ENCODE peak calls at places on chromosome 11, in six cellular contexts. One of them, this sample, is unnamed.

GRCh38 chr11:33437529-33437928 is 180.3 kb downstream of the HIPK3 start:
- DNase-seq in epithelial cell of esophagus: no peak
- DNase-seq in T-cell: no peak
- DNase-seq in NCI-H2081: no peak
- DNase-seq in stimulated activated CD4-positive, alpha-beta T cell treated with anti-CD3 and anti-CD28 coated beads, Interleukin-2, amount 100 ng/mL, for 24 hours: no peak
- DNase-seq in HS-27A: no peak
- DNase-seq in this sample: no peak

GRCh38 chr11:102683277-102683676 is 22.3 kb downstream of the MMP27 start:
- DNase-seq in epithelial cell of esophagus: peak; percentile 29
- DNase-seq in T-cell: no peak
- DNase-seq in NCI-H2081: no peak
- DNase-seq in stimulated activated CD4-positive, alpha-beta T cell treated with anti-CD3 and anti-CD28 coated beads, Interleukin-2, amount 100 ng/mL, for 24 hours: no peak
- DNase-seq in HS-27A: no peak
- DNase-seq in this sample: no peak

GRCh38 chr11:43997022-43997665 is 50.6 kb upstream of the ACCSL start:
- DNase-seq in epithelial cell of esophagus: no peak
- DNase-seq in T-cell: no peak
- DNase-seq in NCI-H2081: no peak
- DNase-seq in stimulated activated CD4-positive, alpha-beta T cell treated with anti-CD3 and anti-CD28 coated beads, Interleukin-2, amount 100 ng/mL, for 24 hours: no peak
- DNase-seq in HS-27A: no peak
- DNase-seq in this sample: no peak

GRCh38 chr11:92382311-92382710 is 157.7 kb downstream of the FAT3 start:
- DNase-seq in epithelial cell of esophagus: no peak
- DNase-seq in T-cell: no peak
- DNase-seq in NCI-H2081: no peak
- DNase-seq in stimulated activated CD4-positive, alpha-beta T cell treated with anti-CD3 and anti-CD28 coated beads, Interleukin-2, amount 100 ng/mL, for 24 hours: no peak
- DNase-seq in HS-27A: no peak
- DNase-seq in this sample: no peak

GRCh38 chr11:17460406-17460805 is 16.2 kb downstream of the ABCC8 start:
- DNase-seq in epithelial cell of esophagus: no peak
- DNase-seq in T-cell: no peak
- DNase-seq in NCI-H2081: no peak
- DNase-seq in stimulated activated CD4-positive, alpha-beta T cell treated with anti-CD3 and anti-CD28 coated beads, Interleukin-2, amount 100 ng/mL, for 24 hours: no peak
- DNase-seq in HS-27A: no peak
- DNase-seq in this sample: no peak

GRCh38 chr11:72426758-72427157 is 7.6 kb downstream of the CLPB start:
- DNase-seq in epithelial cell of esophagus: no peak
- DNase-seq in T-cell: no peak
- DNase-seq in NCI-H2081: no peak
- DNase-seq in stimulated activated CD4-positive, alpha-beta T cell treated with anti-CD3 and anti-CD28 coated beads, Interleukin-2, amount 100 ng/mL, for 24 hours: no peak
- DNase-seq in HS-27A: no peak
- DNase-seq in this sample: no peak

GRCh38 chr11:69878927-69879733 is 59.9 kb upstream of the FGF3 start:
- DNase-seq in epithelial cell of esophagus: no peak
- DNase-seq in T-cell: no peak
- DNase-seq in NCI-H2081: no peak
- DNase-seq in stimulated activated CD4-positive, alpha-beta T cell treated with anti-CD3 and anti-CD28 coated beads, Interleukin-2, amount 100 ng/mL, for 24 hours: no peak
- DNase-seq in HS-27A: no peak
- DNase-seq in this sample: no peak

GRCh38 chr11:60792521-60792920 is 7.4 kb downstream of the MS4A10 start:
- DNase-seq in epithelial cell of esophagus: no peak
- DNase-seq in T-cell: no peak
- DNase-seq in NCI-H2081: no peak
- DNase-seq in stimulated activated CD4-positive, alpha-beta T cell treated with anti-CD3 and anti-CD28 coated beads, Interleukin-2, amount 100 ng/mL, for 24 hours: no peak
- DNase-seq in HS-27A: no peak
- DNase-seq in this sample: no peak

GRCh38 chr11:73236879-73237278 is 18.8 kb downstream of the P2RY2 start:
- DNase-seq in epithelial cell of esophagus: peak; percentile 66
- DNase-seq in T-cell: no peak
- DNase-seq in NCI-H2081: no peak
- DNase-seq in stimulated activated CD4-positive, alpha-beta T cell treated with anti-CD3 and anti-CD28 coated beads, Interleukin-2, amount 100 ng/mL, for 24 hours: no peak
- DNase-seq in HS-27A: no peak
- DNase-seq in this sample: no peak

GRCh38 chr11:114135737-114136151 is 76.2 kb downstream of the ZBTB16 start:
- DNase-seq in epithelial cell of esophagus: no peak
- DNase-seq in T-cell: no peak
- DNase-seq in NCI-H2081: no peak
- DNase-seq in stimulated activated CD4-positive, alpha-beta T cell treated with anti-CD3 and anti-CD28 coated beads, Interleukin-2, amount 100 ng/mL, for 24 hours: no peak
- DNase-seq in HS-27A: no peak
- DNase-seq in this sample: no peak

GRCh38 chr11:11760838-11761237 is 80.9 kb upstream of the USP47 start:
- DNase-seq in epithelial cell of esophagus: no peak
- DNase-seq in T-cell: no peak
- DNase-seq in NCI-H2081: no peak
- DNase-seq in stimulated activated CD4-positive, alpha-beta T cell treated with anti-CD3 and anti-CD28 coated beads, Interleukin-2, amount 100 ng/mL, for 24 hours: no peak
- DNase-seq in HS-27A: no peak
- DNase-seq in this sample: no peak

GRCh38 chr11:116853461-116854073 is 16.1 kb upstream of the APOA1 start:
- DNase-seq in epithelial cell of esophagus: peak; percentile 87
- DNase-seq in T-cell: peak; percentile 57
- DNase-seq in NCI-H2081: peak; percentile 34
- DNase-seq in stimulated activated CD4-positive, alpha-beta T cell treated with anti-CD3 and anti-CD28 coated beads, Interleukin-2, amount 100 ng/mL, for 24 hours: peak; percentile 63
- DNase-seq in HS-27A: no peak
- DNase-seq in this sample: peak; percentile 54

GRCh38 chr11:19237813-19238212 is 2.9 kb downstream of the E2F8 start:
- DNase-seq in epithelial cell of esophagus: no peak
- DNase-seq in T-cell: no peak
- DNase-seq in NCI-H2081: no peak
- DNase-seq in stimulated activated CD4-positive, alpha-beta T cell treated with anti-CD3 and anti-CD28 coated beads, Interleukin-2, amount 100 ng/mL, for 24 hours: no peak
- DNase-seq in HS-27A: no peak
- DNase-seq in this sample: no peak

GRCh38 chr11:17019231-17019630 is 5.0 kb upstream of the PLEKHA7 start:
- DNase-seq in epithelial cell of esophagus: no peak
- DNase-seq in T-cell: no peak
- DNase-seq in NCI-H2081: peak; percentile 67
- DNase-seq in stimulated activated CD4-positive, alpha-beta T cell treated with anti-CD3 and anti-CD28 coated beads, Interleukin-2, amount 100 ng/mL, for 24 hours: no peak
- DNase-seq in HS-27A: no peak
- DNase-seq in this sample: no peak

GRCh38 chr11:112697371-112697770 is 263.8 kb upstream of the NCAM1 start:
- DNase-seq in epithelial cell of esophagus: peak; percentile 7
- DNase-seq in T-cell: no peak
- DNase-seq in NCI-H2081: no peak
- DNase-seq in stimulated activated CD4-positive, alpha-beta T cell treated with anti-CD3 and anti-CD28 coated beads, Interleukin-2, amount 100 ng/mL, for 24 hours: no peak
- DNase-seq in HS-27A: no peak
- DNase-seq in this sample: no peak

GRCh38 chr11:79253280-79253679 is 187.6 kb downstream of the TENM4 start:
- DNase-seq in epithelial cell of esophagus: no peak
- DNase-seq in T-cell: no peak
- DNase-seq in NCI-H2081: no peak
- DNase-seq in stimulated activated CD4-positive, alpha-beta T cell treated with anti-CD3 and anti-CD28 coated beads, Interleukin-2, amount 100 ng/mL, for 24 hours: no peak
- DNase-seq in HS-27A: no peak
- DNase-seq in this sample: no peak

GRCh38 chr11:134749040-134749586 is 337.1 kb upstream of the B3GAT1 start:
- DNase-seq in epithelial cell of esophagus: no peak
- DNase-seq in T-cell: no peak
- DNase-seq in NCI-H2081: no peak
- DNase-seq in stimulated activated CD4-positive, alpha-beta T cell treated with anti-CD3 and anti-CD28 coated beads, Interleukin-2, amount 100 ng/mL, for 24 hours: no peak
- DNase-seq in HS-27A: no peak
- DNase-seq in this sample: no peak

GRCh38 chr11:69922596-69923111 is 103.4 kb upstream of the FGF3 start:
- DNase-seq in epithelial cell of esophagus: no peak
- DNase-seq in T-cell: no peak
- DNase-seq in NCI-H2081: no peak
- DNase-seq in stimulated activated CD4-positive, alpha-beta T cell treated with anti-CD3 and anti-CD28 coated beads, Interleukin-2, amount 100 ng/mL, for 24 hours: no peak
- DNase-seq in HS-27A: no peak
- DNase-seq in this sample: no peak

GRCh38 chr11:119262668-119263351 is 54.1 kb downstream of the MCAM start:
- DNase-seq in epithelial cell of esophagus: peak; percentile 66
- DNase-seq in T-cell: no peak
- DNase-seq in NCI-H2081: no peak
- DNase-seq in stimulated activated CD4-positive, alpha-beta T cell treated with anti-CD3 and anti-CD28 coated beads, Interleukin-2, amount 100 ng/mL, for 24 hours: no peak
- DNase-seq in HS-27A: no peak
- DNase-seq in this sample: no peak

GRCh38 chr11:100851129-100851528 is 164.0 kb downstream of the ARHGAP42 start:
- DNase-seq in epithelial cell of esophagus: peak; percentile 78
- DNase-seq in T-cell: no peak
- DNase-seq in NCI-H2081: no peak
- DNase-seq in stimulated activated CD4-positive, alpha-beta T cell treated with anti-CD3 and anti-CD28 coated beads, Interleukin-2, amount 100 ng/mL, for 24 hours: no peak
- DNase-seq in HS-27A: no peak
- DNase-seq in this sample: no peak

GRCh38 chr11:59025097-59025496 is 61.0 kb upstream of the GLYATL1B start:
- DNase-seq in epithelial cell of esophagus: no peak
- DNase-seq in T-cell: no peak
- DNase-seq in NCI-H2081: peak; percentile 67
- DNase-seq in stimulated activated CD4-positive, alpha-beta T cell treated with anti-CD3 and anti-CD28 coated beads, Interleukin-2, amount 100 ng/mL, for 24 hours: no peak
- DNase-seq in HS-27A: no peak
- DNase-seq in this sample: no peak

GRCh38 chr11:93234602-93235207 is 36.9 kb upstream of the SLC36A4 start:
- DNase-seq in epithelial cell of esophagus: peak; percentile 79
- DNase-seq in T-cell: peak; percentile 49
- DNase-seq in NCI-H2081: peak; percentile 88
- DNase-seq in stimulated activated CD4-positive, alpha-beta T cell treated with anti-CD3 and anti-CD28 coated beads, Interleukin-2, amount 100 ng/mL, for 24 hours: peak; percentile 69
- DNase-seq in HS-27A: peak; percentile 33
- DNase-seq in this sample: peak; percentile 61

GRCh38 chr11:107859459-107860239 is 1.1 kb upstream of the SLC35F2 start:
- DNase-seq in epithelial cell of esophagus: peak; percentile 49
- DNase-seq in T-cell: no peak
- DNase-seq in NCI-H2081: peak; percentile 70
- DNase-seq in stimulated activated CD4-positive, alpha-beta T cell treated with anti-CD3 and anti-CD28 coated beads, Interleukin-2, amount 100 ng/mL, for 24 hours: peak; percentile 35
- DNase-seq in HS-27A: no peak
- DNase-seq in this sample: no peak

GRCh38 chr11:100681064-100681502 is 6.0 kb upstream of the ARHGAP42 start:
- DNase-seq in epithelial cell of esophagus: peak; percentile 77
- DNase-seq in T-cell: no peak
- DNase-seq in NCI-H2081: peak; percentile 59
- DNase-seq in stimulated activated CD4-positive, alpha-beta T cell treated with anti-CD3 and anti-CD28 coated beads, Interleukin-2, amount 100 ng/mL, for 24 hours: no peak
- DNase-seq in HS-27A: no peak
- DNase-seq in this sample: no peak

GRCh38 chr11:93541884-93542752 is 1.1 kb downstream of the SMCO4 start:
- DNase-seq in epithelial cell of esophagus: peak; percentile 63
- DNase-seq in T-cell: peak; percentile 23
- DNase-seq in NCI-H2081: peak; percentile 71
- DNase-seq in stimulated activated CD4-positive, alpha-beta T cell treated with anti-CD3 and anti-CD28 coated beads, Interleukin-2, amount 100 ng/mL, for 24 hours: peak; percentile 41
- DNase-seq in HS-27A: peak; percentile 51
- DNase-seq in this sample: peak; percentile 28

GRCh38 chr11:26621147-26621546 is 49.1 kb upstream of the MUC15 start:
- DNase-seq in epithelial cell of esophagus: peak; percentile 96
- DNase-seq in T-cell: no peak
- DNase-seq in NCI-H2081: no peak
- DNase-seq in stimulated activated CD4-positive, alpha-beta T cell treated with anti-CD3 and anti-CD28 coated beads, Interleukin-2, amount 100 ng/mL, for 24 hours: no peak
- DNase-seq in HS-27A: peak; percentile 59
- DNase-seq in this sample: no peak

GRCh38 chr11:109026891-109027489 is 362.1 kb downstream of the DDX10 start:
- DNase-seq in epithelial cell of esophagus: no peak
- DNase-seq in T-cell: no peak
- DNase-seq in NCI-H2081: no peak
- DNase-seq in stimulated activated CD4-positive, alpha-beta T cell treated with anti-CD3 and anti-CD28 coated beads, Interleukin-2, amount 100 ng/mL, for 24 hours: no peak
- DNase-seq in HS-27A: no peak
- DNase-seq in this sample: no peak

GRCh38 chr11:128692750-128693578 is 908 bp upstream of the FLI1 start:
- DNase-seq in epithelial cell of esophagus: peak; percentile 35
- DNase-seq in T-cell: no peak
- DNase-seq in NCI-H2081: no peak
- DNase-seq in stimulated activated CD4-positive, alpha-beta T cell treated with anti-CD3 and anti-CD28 coated beads, Interleukin-2, amount 100 ng/mL, for 24 hours: peak; percentile 44
- DNase-seq in HS-27A: no peak
- DNase-seq in this sample: no peak

GRCh38 chr11:128036556-128037093 is 550.7 kb downstream of the ETS1 start:
- DNase-seq in epithelial cell of esophagus: no peak
- DNase-seq in T-cell: no peak
- DNase-seq in NCI-H2081: no peak
- DNase-seq in stimulated activated CD4-positive, alpha-beta T cell treated with anti-CD3 and anti-CD28 coated beads, Interleukin-2, amount 100 ng/mL, for 24 hours: no peak
- DNase-seq in HS-27A: no peak
- DNase-seq in this sample: no peak

GRCh38 chr11:95625164-95626017 is 164.2 kb downstream of the FAM76B start:
- DNase-seq in epithelial cell of esophagus: no peak
- DNase-seq in T-cell: no peak
- DNase-seq in NCI-H2081: no peak
- DNase-seq in stimulated activated CD4-positive, alpha-beta T cell treated with anti-CD3 and anti-CD28 coated beads, Interleukin-2, amount 100 ng/mL, for 24 hours: no peak
- DNase-seq in HS-27A: no peak
- DNase-seq in this sample: no peak

GRCh38 chr11:99555506-99555905 is 534.8 kb downstream of the CNTN5 start:
- DNase-seq in epithelial cell of esophagus: no peak
- DNase-seq in T-cell: no peak
- DNase-seq in NCI-H2081: no peak
- DNase-seq in stimulated activated CD4-positive, alpha-beta T cell treated with anti-CD3 and anti-CD28 coated beads, Interleukin-2, amount 100 ng/mL, for 24 hours: no peak
- DNase-seq in HS-27A: no peak
- DNase-seq in this sample: no peak

GRCh38 chr11:122215244-122215992 is 99.4 kb upstream of the BLID start:
- DNase-seq in epithelial cell of esophagus: peak; percentile 52
- DNase-seq in T-cell: no peak
- DNase-seq in NCI-H2081: peak; percentile 66
- DNase-seq in stimulated activated CD4-positive, alpha-beta T cell treated with anti-CD3 and anti-CD28 coated beads, Interleukin-2, amount 100 ng/mL, for 24 hours: peak; percentile 22
- DNase-seq in HS-27A: peak; percentile 95
- DNase-seq in this sample: no peak

GRCh38 chr11:119723952-119724325 is 5.1 kb downstream of the NECTIN1 start:
- DNase-seq in epithelial cell of esophagus: no peak
- DNase-seq in T-cell: no peak
- DNase-seq in NCI-H2081: no peak
- DNase-seq in stimulated activated CD4-positive, alpha-beta T cell treated with anti-CD3 and anti-CD28 coated beads, Interleukin-2, amount 100 ng/mL, for 24 hours: no peak
- DNase-seq in HS-27A: no peak
- DNase-seq in this sample: no peak

GRCh38 chr11:68684385-68685356 is at the start of gene GAL:
- DNase-seq in epithelial cell of esophagus: peak; percentile 26
- DNase-seq in T-cell: no peak
- DNase-seq in NCI-H2081: no peak
- DNase-seq in stimulated activated CD4-positive, alpha-beta T cell treated with anti-CD3 and anti-CD28 coated beads, Interleukin-2, amount 100 ng/mL, for 24 hours: no peak
- DNase-seq in HS-27A: no peak
- DNase-seq in this sample: no peak

GRCh38 chr11:10038916-10039315 is 255.1 kb downstream of the SBF2 start:
- DNase-seq in epithelial cell of esophagus: no peak
- DNase-seq in T-cell: no peak
- DNase-seq in NCI-H2081: no peak
- DNase-seq in stimulated activated CD4-positive, alpha-beta T cell treated with anti-CD3 and anti-CD28 coated beads, Interleukin-2, amount 100 ng/mL, for 24 hours: no peak
- DNase-seq in HS-27A: no peak
- DNase-seq in this sample: no peak

This sample was measured in T follicular helper cell.